ENCODE peak calls at places on chromosomes 6 and 20, in five cellular contexts. One of them, this sample, is unnamed.

GRCh38 chr20:23193985-23194384 is 107.9 kb upstream of the CD93 start:
- DNase-seq in choroid plexus epithelial cell: no peak
- DNase-seq in body of pancreas: no peak
- DNase-seq in left cardiac atrium: no peak
- DNase-seq in fibroblast of pulmonary artery: peak; percentile 25
- DNase-seq in this sample: no peak

GRCh38 chr6:113824411-113824810 is 32.7 kb upstream of the MARCKS start:
- DNase-seq in fibroblast of pulmonary artery: no peak
- DNase-seq in choroid plexus epithelial cell: no peak
- DNase-seq in left cardiac atrium: no peak
- DNase-seq in body of pancreas: peak; percentile 34
- DNase-seq in this sample: no peak

GRCh38 chr6:42199106-42199981 is 4.6 kb upstream of the GUCA1B start:
- DNase-seq in choroid plexus epithelial cell: peak; percentile 60
- DNase-seq in body of pancreas: no peak
- DNase-seq in fibroblast of pulmonary artery: peak; percentile 76
- DNase-seq in left cardiac atrium: no peak
- DNase-seq in this sample: no peak

GRCh38 chr6:143507358-143508145 is 4.0 kb downstream of the FUCA2 start:
- DNase-seq in left cardiac atrium: no peak
- DNase-seq in choroid plexus epithelial cell: no peak
- DNase-seq in fibroblast of pulmonary artery: no peak
- DNase-seq in body of pancreas: no peak
- DNase-seq in this sample: no peak

GRCh38 chr6:5514353-5514752 is 253.0 kb downstream of the FARS2 start:
- DNase-seq in fibroblast of pulmonary artery: no peak
- DNase-seq in choroid plexus epithelial cell: no peak
- DNase-seq in body of pancreas: no peak
- DNase-seq in left cardiac atrium: no peak
- DNase-seq in this sample: no peak

GRCh38 chr6:153058291-153058690 is 55.8 kb upstream of the MTRF1L start:
- DNase-seq in body of pancreas: no peak
- DNase-seq in fibroblast of pulmonary artery: peak; percentile 21
- DNase-seq in choroid plexus epithelial cell: peak; percentile 13
- DNase-seq in left cardiac atrium: no peak
- DNase-seq in this sample: no peak

GRCh38 chr6:71531841-71532240 is 243.2 kb downstream of the OGFRL1 start:
- DNase-seq in body of pancreas: no peak
- DNase-seq in left cardiac atrium: no peak
- DNase-seq in choroid plexus epithelial cell: no peak
- DNase-seq in fibroblast of pulmonary artery: no peak
- DNase-seq in this sample: no peak

GRCh38 chr20:22824077-22824476 is 211.0 kb upstream of the SSTR4 start:
- DNase-seq in choroid plexus epithelial cell: no peak
- DNase-seq in body of pancreas: no peak
- DNase-seq in left cardiac atrium: no peak
- DNase-seq in fibroblast of pulmonary artery: peak; percentile 23
- DNase-seq in this sample: no peak

GRCh38 chr6:161744211-161745067 is 470.6 kb upstream of the AGPAT4 start:
- DNase-seq in choroid plexus epithelial cell: peak; percentile 57
- DNase-seq in body of pancreas: no peak
- DNase-seq in fibroblast of pulmonary artery: no peak
- DNase-seq in left cardiac atrium: no peak
- DNase-seq in this sample: no peak

GRCh38 chr20:35854697-35855434 is 83.1 kb downstream of the PHF20 start:
- DNase-seq in fibroblast of pulmonary artery: no peak
- DNase-seq in body of pancreas: no peak
- DNase-seq in choroid plexus epithelial cell: peak; percentile 55
- DNase-seq in left cardiac atrium: no peak
- DNase-seq in this sample: no peak

This sample was measured in Right ventricle myocardium inferior.